ENCODE peak calls at places on chromosomes 11 and 22, in nine cellular contexts. H is CD8-positive, alpha-beta T cell; B is CD8-positive, alpha-beta memory T cell; R is RKO; X is A172; G is caudate nucleus; M is AG08395; S is fibroblast of mammary gland; E is fibroblast of gingiva. I is an unnamed sample.

GRCh38 chr11:75013051-75013450 is 24.3 kb downstream of the NEU3 start:
- DNase-seq in H (no peak), B (no peak), R (peak; percentile 21), X (no peak), G (no peak), M (no peak), S (peak; percentile 80), E (no peak), I (no peak)

GRCh38 chr11:133531971-133532651 is at the start of gene OPCML:
- DNase-seq in H (no peak), B (no peak), R (no peak), X (no peak), G (no peak), M (no peak), S (no peak), E (no peak), I (no peak)

GRCh38 chr11:67117667-67118058 is 1.4 kb upstream of the KDM2A start:
- DNase-seq in H (peak; percentile 40), B (peak; percentile 46), R (no peak), X (no peak), G (peak; percentile 14), M (peak; percentile 48), S (no peak), E (no peak), I (no peak)

GRCh38 chr11:113884361-113884836 is 9.0 kb upstream of the USP28 start:
- DNase-seq in H (no peak), B (no peak), R (no peak), X (no peak), G (no peak), M (no peak), S (peak; percentile 30), E (peak; percentile 30), I (no peak)

GRCh38 chr11:80096736-80097135 is 655.9 kb upstream of the TENM4 start:
- DNase-seq in H (no peak), B (no peak), R (no peak), X (peak; percentile 95), G (no peak), M (peak; percentile 90), S (peak; percentile 72), E (peak; percentile 67), I (peak; percentile 82)

GRCh38 chr11:46237248-46238077 is 40.0 kb upstream of the CREB3L1 start:
- DNase-seq in H (peak; percentile 41), B (no peak), R (peak; percentile 95), X (peak; percentile 98), G (peak; percentile 23), M (peak; percentile 86), S (peak; percentile 94), E (peak; percentile 64), I (no peak)

GRCh38 chr22:17638182-17638431 is 450 bp upstream of the BCL2L13 start:
- DNase-seq in H (no peak), B (no peak), R (no peak), X (no peak), G (no peak), M (no peak), S (no peak), E (no peak), I (no peak)

GRCh38 chr22:19958083-19959042 is 16.7 kb upstream of the TXNRD2 start:
- DNase-seq in H (no peak), B (no peak), R (no peak), X (no peak), G (no peak), M (no peak), S (peak; percentile 74), E (peak; percentile 83), I (no peak)

GRCh38 chr11:114846040-114846791 is 167.9 kb downstream of the NXPE2 start:
- DNase-seq in H (no peak), B (no peak), R (peak; percentile 40), X (no peak), G (no peak), M (no peak), S (no peak), E (no peak), I (no peak)

GRCh38 chr11:34644669-34645406 is 23.9 kb downstream of the EHF start:
- DNase-seq in H (no peak), B (no peak), R (no peak), X (peak; percentile 61), G (no peak), M (peak; percentile 75), S (peak; percentile 75), E (peak; percentile 85), I (peak; percentile 50)

GRCh38 chr22:22021160-22021750 is 38.7 kb upstream of the TOP3B start:
- DNase-seq in H (no peak), B (no peak), R (no peak), X (no peak), G (no peak), M (no peak), S (no peak), E (no peak), I (no peak)

GRCh38 chr22:41501209-41501608 is 32.3 kb downstream of the ACO2 start:
- DNase-seq in H (no peak), B (peak; percentile 13), R (peak; percentile 51), X (no peak), G (no peak), M (peak; percentile 41), S (no peak), E (no peak), I (no peak)

GRCh38 chr22:47625531-47626427 is 863.3 kb downstream of the TBC1D22A start:
- DNase-seq in H (no peak), B (no peak), R (no peak), X (no peak), G (no peak), M (no peak), S (no peak), E (no peak), I (no peak)

GRCh38 chr11:126327280-126328000 is 23.6 kb downstream of the DCPS start:
- DNase-seq in H (no peak), B (no peak), R (no peak), X (no peak), G (no peak), M (no peak), S (no peak), E (no peak), I (no peak)

GRCh38 chr11:27471588-27472397 is 797 bp downstream of the LGR4 start:
- DNase-seq in H (no peak), B (peak; percentile 23), R (peak; percentile 16), X (no peak), G (peak; percentile 16), M (no peak), S (no peak), E (no peak), I (no peak)

GRCh38 chr11:35555238-35555887 is 29.9 kb upstream of the PAMR1 start:
- DNase-seq in H (no peak), B (no peak), R (no peak), X (no peak), G (no peak), M (no peak), S (peak; percentile 88), E (peak; percentile 56), I (no peak)

GRCh38 chr22:35496768-35497312 is 43.8 kb upstream of the RASD2 start:
- DNase-seq in H (no peak), B (no peak), R (no peak), X (no peak), G (no peak), M (no peak), S (no peak), E (no peak), I (no peak)

GRCh38 chr11:125763483-125763882 is 15.1 kb downstream of the PATE2 start:
- DNase-seq in H (no peak), B (no peak), R (no peak), X (no peak), G (no peak), M (no peak), S (no peak), E (no peak), I (no peak)

GRCh38 chr22:23175817-23176644 is 4.3 kb upstream of the BCR start:
- DNase-seq in H (no peak), B (no peak), R (no peak), X (no peak), G (no peak), M (no peak), S (no peak), E (no peak), I (no peak)

GRCh38 chr11:134532176-134532920 is 120.3 kb upstream of the B3GAT1 start:
- DNase-seq in H (peak; percentile 5), B (no peak), R (no peak), X (no peak), G (no peak), M (no peak), S (no peak), E (no peak), I (no peak)

GRCh38 chr11:93653080-93653479 is 8.4 kb upstream of the CEP295 start:
- DNase-seq in H (no peak), B (no peak), R (no peak), X (no peak), G (no peak), M (no peak), S (no peak), E (no peak), I (no peak)

GRCh38 chr11:9847636-9848035 is 183.8 kb downstream of the SWAP70 start:
- DNase-seq in H (no peak), B (no peak), R (no peak), X (no peak), G (no peak), M (no peak), S (peak; percentile 75), E (no peak), I (no peak)

GRCh38 chr11:66956689-66957290 is 1.4 kb downstream of the PC start:
- DNase-seq in H (no peak), B (peak; percentile 5), R (peak; percentile 35), X (no peak), G (no peak), M (no peak), S (peak; percentile 95), E (peak; percentile 62), I (no peak)